ENCODE peak calls at places on chromosomes 11 and 22, in six cellular contexts. B is left ventricle myocardium inferior, K is foreskin fibroblast, R is breast epithelium, J is upper lobe of left lung, Y is AG09309. Z is an unnamed sample.

GRCh38 chr11:75639752-75640151 is 29.1 kb downstream of the MAP6 start:
- DNase-seq in J (no peak), B (peak; percentile 78), K (peak; percentile 17), R (peak; percentile 62), Y (no peak), Z (no peak)

GRCh38 chr11:65899356-65900124 is 648 bp downstream of the FOSL1 start:
- DNase-seq in K (peak; percentile 85), B (peak; percentile 61), Y (no peak), J (peak; percentile 92), R (no peak), Z (no peak)

GRCh38 chr11:61698173-61698965 is 18.2 kb downstream of the DAGLA start:
- DNase-seq in Y (no peak), R (no peak), K (no peak), B (no peak), J (no peak), Z (no peak)

GRCh38 chr11:78635814-78636506 is 61.3 kb upstream of the NARS2 start:
- DNase-seq in Y (no peak), B (no peak), J (no peak), R (no peak), K (no peak), Z (no peak)

GRCh38 chr11:114058871-114059277 is 637 bp upstream of the ZBTB16 start:
- DNase-seq in K (peak; percentile 17), J (no peak), B (peak; percentile 54), Y (no peak), R (no peak), Z (no peak)

GRCh38 chr11:10742460-10743208 is 8.4 kb upstream of the CTR9 start:
- DNase-seq in J (no peak), R (no peak), Y (peak; percentile 66), K (peak; percentile 72), B (no peak), Z (no peak)

GRCh38 chr11:99565333-99565732 is 544.6 kb downstream of the CNTN5 start:
- DNase-seq in Y (no peak), B (no peak), J (no peak), R (no peak), K (no peak), Z (no peak)

GRCh38 chr11:61967924-61968757 is 707 bp upstream of the FTH1 start:
- DNase-seq in K (no peak), R (peak; percentile 56), B (peak; percentile 51), Y (no peak), J (peak; percentile 89), Z (peak; percentile 76)

GRCh38 chr22:35409783-35410662 is 10.1 kb downstream of the MCM5 start:
- DNase-seq in B (no peak), J (no peak), K (no peak), R (no peak), Y (no peak), Z (no peak)

GRCh38 chr22:49503321-49503720 is 324.4 kb downstream of the BRD1 start:
- DNase-seq in J (no peak), K (no peak), R (no peak), B (no peak), Y (no peak), Z (no peak)

GRCh38 chr11:61829806-61830205 is 1.7 kb downstream of the FADS2 start:
- DNase-seq in Y (no peak), K (no peak), J (no peak), R (no peak), B (no peak), Z (no peak)

GRCh38 chr22:36279219-36279666 is 26.3 kb downstream of the APOL1 start:
- DNase-seq in K (no peak), J (no peak), R (no peak), Y (no peak), B (no peak), Z (no peak)

GRCh38 chr11:18771266-18772035 is 20.1 kb downstream of the PTPN5 start:
- DNase-seq in B (no peak), K (no peak), J (no peak), Y (no peak), R (no peak), Z (no peak)

GRCh38 chr22:25078591-25078990 is 121.1 kb upstream of the CRYBB3 start:
- DNase-seq in Y (no peak), K (no peak), J (no peak), B (no peak), R (no peak), Z (no peak)

GRCh38 chr22:19579880-19580279 is 55.7 kb upstream of the CLDN5 start:
- DNase-seq in J (no peak), Y (no peak), R (no peak), B (peak; percentile 27), K (no peak), Z (no peak)

GRCh38 chr11:125346565-125347260 is 149.4 kb downstream of the FEZ1 start:
- DNase-seq in R (no peak), Y (no peak), J (no peak), B (no peak), K (no peak), Z (no peak)

GRCh38 chr11:45796461-45796861 is 8.5 kb upstream of the SLC35C1 start:
- DNase-seq in Y (no peak), J (no peak), B (no peak), K (no peak), R (no peak), Z (peak; percentile 43)

GRCh38 chr11:71109586-71109985 is 142.8 kb downstream of the SHANK2 start:
- DNase-seq in B (no peak), J (no peak), K (no peak), R (peak; percentile 37), Y (no peak), Z (no peak)

GRCh38 chr22:35903571-35904331 is 124.9 kb downstream of the RBFOX2 start:
- DNase-seq in B (no peak), Y (no peak), K (no peak), R (no peak), J (no peak), Z (no peak)

GRCh38 chr11:19934828-19935259 is 222.2 kb downstream of the NAV2 start:
- DNase-seq in J (no peak), K (no peak), B (no peak), R (no peak), Y (peak; percentile 67), Z (no peak)

GRCh38 chr11:18144243-18144642 is 11.9 kb downstream of the MRGPRX3 start:
- DNase-seq in Y (no peak), J (no peak), B (no peak), K (peak; percentile 39), R (no peak), Z (no peak)

GRCh38 chr11:131668867-131669780 is 298.7 kb downstream of the NTM start:
- DNase-seq in B (no peak), J (no peak), Y (no peak), K (no peak), R (peak; percentile 37), Z (no peak)

GRCh38 chr11:84390441-84391078 is 1104.4 kb upstream of the CCDC90B start:
- DNase-seq in B (no peak), J (no peak), K (no peak), Y (no peak), R (no peak), Z (no peak)

GRCh38 chr11:61007383-61007970 is 36.0 kb downstream of the CD6 start:
- DNase-seq in J (peak; percentile 88), R (no peak), Y (no peak), B (no peak), K (no peak), Z (no peak)

GRCh38 chr22:28922540-28923244 is 39.3 kb downstream of the ZNRF3 start:
- DNase-seq in R (no peak), J (no peak), K (no peak), B (no peak), Y (no peak), Z (no peak)

GRCh38 chr22:46104170-46104880 is 46.0 kb upstream of the PPARA start:
- DNase-seq in K (no peak), B (no peak), J (peak; percentile 85), Y (no peak), R (no peak), Z (no peak)

GRCh38 chr22:46105494-46106278 is 44.6 kb upstream of the PPARA start:
- DNase-seq in R (peak; percentile 84), K (no peak), Y (peak; percentile 80), J (peak; percentile 82), B (peak; percentile 46), Z (no peak)

GRCh38 chr22:46103664-46104063 is 46.7 kb upstream of the PPARA start:
- DNase-seq in B (no peak), Y (no peak), K (no peak), J (peak; percentile 61), R (no peak), Z (no peak)

GRCh38 chr22:46106279-46107022 is 43.9 kb upstream of the PPARA start:
- DNase-seq in K (no peak), Y (no peak), B (no peak), R (no peak), J (peak; percentile 74), Z (no peak)

GRCh38 chr22:46104881-46105493 is 45.3 kb upstream of the PPARA start:
- DNase-seq in K (no peak), J (peak; percentile 68), R (no peak), Y (no peak), B (no peak), Z (no peak)
- TF ChIP-seq CTCF in K (no peak), J (no peak), R (peak; percentile 8), Y (peak; percentile 10), B (no peak), Z (no peak)

GRCh38 chr22:17366329-17366728 is 2.9 kb upstream of the CECR2 start:
- DNase-seq in R (no peak), B (no peak), J (no peak), Y (no peak), K (no peak), Z (no peak)

GRCh38 chr22:17368727-17369552 is at the start of gene CECR2:
- DNase-seq in J (peak; percentile 89), B (peak; percentile 59), Y (no peak), K (no peak), R (peak; percentile 58), Z (peak; percentile 82)

GRCh38 chr22:17369553-17370035 is 334 bp downstream of the CECR2 start:
- DNase-seq in K (no peak), J (peak; percentile 90), B (peak; percentile 38), R (no peak), Y (no peak), Z (peak; percentile 80)

GRCh38 chr22:17368144-17368726 is 1.0 kb upstream of the CECR2 start:
- DNase-seq in Y (no peak), R (no peak), B (no peak), K (no peak), J (peak; percentile 73), Z (no peak)

GRCh38 chr22:17366830-17367229 is 2.4 kb upstream of the CECR2 start:
- DNase-seq in K (no peak), R (no peak), Y (no peak), J (peak; percentile 78), B (peak; percentile 61), Z (no peak)
- TF ChIP-seq CTCF in K (no peak), R (no peak), Y (no peak), J (peak; percentile 34), B (peak; percentile 65), Z (peak; percentile 66)

DNA sequence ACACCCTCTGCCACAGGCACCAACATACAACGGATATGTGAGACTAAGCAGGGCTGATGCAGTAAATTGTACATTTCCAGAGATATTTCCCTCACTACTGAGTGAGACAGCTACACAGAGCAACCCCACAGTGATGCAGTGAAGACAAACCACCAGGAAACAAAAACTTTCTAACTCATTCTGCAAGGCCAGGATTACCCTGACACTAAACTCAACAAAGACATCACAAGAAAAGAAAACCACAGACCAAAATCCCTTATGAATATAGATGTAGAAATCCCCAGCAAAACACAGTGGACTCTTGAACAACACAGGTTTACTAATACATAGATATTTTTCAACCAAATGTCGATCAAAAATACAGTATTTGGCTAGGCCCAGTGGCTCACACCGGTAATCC is 1.5 kb upstream of the SLC7A4 start:
- DNase-seq in J (no peak), R (no peak), B (no peak), K (no peak), Y (no peak), Z (no peak)
- TF ChIP-seq CTCF in J (no peak), R (no peak), B (no peak), K (no peak), Y (no peak), Z (no peak)

GRCh38 chr11:13834463-13834862 is 128.1 kb upstream of the SPON1 start:
- DNase-seq in K (no peak), Y (no peak), B (no peak), R (no peak), J (no peak), Z (no peak)
- TF ChIP-seq CTCF in K (no peak), Y (peak; percentile 16), B (no peak), R (no peak), J (no peak), Z (peak; percentile 68)